ENCODE peak calls at places on chromosomes 4 and X, in eight cellular contexts. W is activated B cell treated with CpG ODN at 0.5 μM for 24 hours, J is DND-41, Z is psoas muscle, F is RWPE2, T is astrocyte, A is hepatocyte, N is HFF-Myc. R is an unnamed sample.

GRCh38 chr4:86306816-86307215 is 53.0 kb downstream of the MAPK10 start:
- DNase-seq in T (peak; percentile 85), A (no peak), Z (no peak), N (peak; percentile 6), J (no peak), W (no peak), F (no peak), R (no peak)

GRCh38 chr4:21802406-21802805 is 146.2 kb downstream of the KCNIP4 start:
- DNase-seq in Z (no peak), W (no peak), J (no peak), T (peak; percentile 76), A (no peak), N (no peak), F (no peak), R (no peak)

GRCh38 chr4:24772061-24772705 is 23.2 kb upstream of the SOD3 start:
- DNase-seq in A (no peak), T (no peak), F (no peak), W (no peak), Z (no peak), N (no peak), J (no peak), R (no peak)

GRCh38 chrX:46226422-46226821 is 318.8 kb downstream of the ZNF674 start:
- DNase-seq in Z (no peak), N (no peak), F (no peak), W (no peak), A (no peak), J (no peak), T (no peak), R (no peak)

GRCh38 chrX:56729152-56729557 is at the start of gene NBDY:
- DNase-seq in F (no peak), N (no peak), J (peak; percentile 63), T (peak; percentile 31), W (peak; percentile 20), Z (peak; percentile 48), A (peak; percentile 57), R (no peak)

GRCh38 chr4:61911313-61911756 is 711.2 kb downstream of the ADGRL3 start:
- DNase-seq in J (no peak), W (no peak), Z (no peak), N (no peak), T (peak; percentile 2), F (no peak), A (no peak), R (no peak)

GRCh38 chr4:138045036-138045435 is 197.1 kb downstream of the SLC7A11 start:
- DNase-seq in Z (no peak), J (no peak), A (no peak), N (no peak), F (no peak), W (no peak), T (no peak), R (no peak)

GRCh38 chrX:101219116-101219839 is at the start of gene DRP2:
- DNase-seq in F (no peak), W (no peak), N (no peak), Z (no peak), T (peak; percentile 52), J (no peak), A (no peak), R (no peak)

GRCh38 chrX:103197721-103198306 is 17.1 kb upstream of the BEX4 start:
- DNase-seq in Z (no peak), W (no peak), A (no peak), T (peak; percentile 40), J (no peak), F (no peak), N (peak; percentile 80), R (no peak)

GRCh38 chrX:40172980-40173661 is 75.4 kb upstream of the BCOR start:
- DNase-seq in A (no peak), Z (no peak), W (no peak), N (no peak), F (no peak), T (no peak), J (no peak), R (no peak)

GRCh38 chr4:112910109-112910736 is 139.2 kb upstream of the ANK2 start:
- DNase-seq in T (peak; percentile 60), W (no peak), N (peak; percentile 38), J (no peak), Z (no peak), A (peak; percentile 21), F (no peak), R (no peak)

GRCh38 chrX:131264665-131265064 is 24.4 kb downstream of the IGSF1 start:
- DNase-seq in W (no peak), N (no peak), T (no peak), F (no peak), Z (no peak), A (no peak), J (no peak), R (no peak)

GRCh38 chrX:69155786-69156520 is 9.3 kb downstream of the PJA1 start:
- DNase-seq in A (no peak), J (no peak), T (no peak), Z (no peak), N (no peak), F (no peak), W (no peak), R (peak; percentile 36)

GRCh38 chr4:53914313-53915016 is 149.9 kb downstream of the CHIC2 start:
- DNase-seq in Z (no peak), T (peak; percentile 79), W (no peak), A (peak; percentile 28), F (peak; percentile 89), N (no peak), J (no peak), R (no peak)

GRCh38 chrX:9378980-9379696 is 85.7 kb upstream of the TBL1X start:
- DNase-seq in J (peak; percentile 23), N (no peak), A (no peak), F (no peak), Z (no peak), T (peak; percentile 24), W (no peak), R (no peak)

GRCh38 chr4:85029453-85029852 is 63.0 kb upstream of the WDFY3 start:
- DNase-seq in N (no peak), W (no peak), F (no peak), T (no peak), A (no peak), Z (no peak), J (no peak), R (no peak)

GRCh38 chr4:145739840-145740239 is 59.9 kb downstream of the C4orf51 start:
- DNase-seq in W (no peak), N (no peak), F (no peak), Z (no peak), J (no peak), T (no peak), A (peak; percentile 48), R (no peak)

GRCh38 chr4:85779165-85779564 is 304.2 kb downstream of the ARHGAP24 start:
- DNase-seq in F (no peak), A (no peak), Z (no peak), N (no peak), W (no peak), T (peak; percentile 41), J (no peak), R (no peak)

DNA sequence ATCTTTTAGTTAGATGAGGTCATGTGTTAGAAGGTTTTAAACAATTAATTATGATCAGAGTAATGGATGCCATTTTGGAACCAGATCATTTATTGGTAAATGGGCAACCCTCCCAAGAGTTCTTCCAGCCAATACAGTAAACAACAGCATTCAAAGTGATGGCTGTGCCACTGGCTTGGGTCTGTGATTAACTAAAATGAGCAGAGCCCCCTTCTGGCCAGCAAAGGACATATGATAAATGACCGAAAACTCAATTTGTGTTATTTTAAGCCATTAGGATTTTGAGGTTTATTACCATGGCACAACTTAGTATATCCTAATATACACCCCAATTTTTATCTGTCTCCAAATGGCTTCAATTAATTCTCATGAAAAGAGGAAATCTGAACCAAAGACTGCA is 90.8 kb upstream of the NPFFR2 start:
- DNase-seq in T (peak; percentile 3), J (no peak), N (no peak), A (peak; percentile 52), F (no peak), Z (no peak), W (no peak), R (no peak)
- TF ChIP-seq CTCF in T (peak; percentile 42), J (peak; percentile 27), N (peak; percentile 13), A (peak; percentile 52), F (peak; percentile 58), Z (no peak), W (no peak), R (peak; percentile 74)

DNA sequence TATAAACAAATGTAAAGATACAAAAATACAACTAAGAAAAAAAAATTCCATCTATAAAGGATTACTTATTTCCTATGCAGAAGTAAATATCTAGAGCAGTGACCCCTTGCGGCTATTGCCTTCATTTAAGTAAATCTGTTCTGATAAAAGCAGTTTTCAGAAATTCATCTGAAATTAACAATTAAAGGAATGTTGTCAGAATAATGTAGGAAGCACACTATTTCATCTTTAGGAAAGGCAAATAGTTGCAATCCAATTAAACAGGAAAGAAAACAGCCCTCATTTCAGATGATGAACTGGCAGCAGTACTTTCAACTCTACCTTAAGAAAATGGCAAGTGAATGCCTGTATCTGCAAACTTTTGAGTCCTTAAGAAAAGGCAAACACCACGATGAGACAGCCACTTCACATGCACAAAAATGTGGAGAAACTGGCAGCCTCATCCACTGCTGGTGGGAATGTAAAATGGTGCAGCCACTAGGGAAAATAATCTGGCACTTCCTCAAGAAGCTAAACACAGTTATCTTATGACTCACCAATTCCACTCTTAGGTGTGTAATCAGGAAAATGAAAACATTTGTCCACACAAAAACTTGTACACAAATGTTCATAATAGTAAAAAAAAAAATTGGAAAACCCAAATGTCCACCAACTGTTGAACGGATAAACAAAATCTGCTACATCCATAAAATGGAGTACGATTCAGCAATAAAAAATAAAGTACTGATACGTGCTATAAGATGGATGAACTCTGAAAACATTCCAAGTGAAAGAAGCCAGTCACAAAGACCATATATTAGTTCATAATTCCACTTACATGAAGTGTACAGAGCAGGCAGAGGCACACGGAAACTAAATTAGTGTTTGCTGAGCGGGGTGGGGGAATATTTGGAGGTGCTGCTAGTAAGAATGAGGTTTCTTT is 2.0 kb upstream of the THAP9 start:
- DNase-seq in F (no peak), T (peak; percentile 92), W (no peak), Z (no peak), J (no peak), A (peak; percentile 61), N (no peak), R (no peak)
- TF ChIP-seq CTCF in F (peak; percentile 88), T (peak; percentile 24), W (no peak), Z (no peak), J (peak; percentile 60), A (peak; percentile 46), N (peak; percentile 23), R (peak; percentile 68)

DNA sequence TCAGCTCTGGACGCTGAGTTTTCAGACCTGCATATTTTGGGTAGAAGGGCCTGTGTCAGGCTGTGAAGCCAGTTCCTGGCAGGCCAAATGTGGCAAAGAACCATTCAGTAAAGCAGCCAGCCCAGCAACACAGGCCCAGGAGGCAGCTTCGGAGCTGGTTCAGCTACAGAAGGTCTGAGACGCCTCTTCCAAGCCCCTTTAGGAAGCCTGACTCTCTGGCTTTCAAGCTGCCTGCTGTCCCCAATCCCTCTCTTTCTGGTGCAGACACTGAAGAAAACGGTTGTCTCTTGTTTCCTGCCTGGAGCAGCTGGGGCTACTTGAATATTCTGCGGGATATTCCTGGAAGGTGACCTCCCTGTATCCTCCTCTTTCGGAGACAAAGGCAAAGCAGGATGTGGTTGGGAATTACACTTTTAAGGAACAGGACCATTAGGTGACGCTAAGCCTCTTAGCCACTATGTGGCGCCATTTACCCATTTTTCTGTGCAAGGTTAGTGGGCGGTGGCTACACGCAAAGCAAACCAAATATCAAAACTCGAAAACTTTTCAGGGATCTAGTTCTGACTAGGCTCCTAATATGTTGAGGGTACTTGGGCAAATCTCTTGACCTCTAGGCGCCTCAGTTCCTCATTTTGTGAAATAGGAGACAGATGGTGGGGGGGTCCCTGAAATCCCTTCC is 47.2 kb upstream of the LAS1L start:
- DNase-seq in N (no peak), W (no peak), J (peak; percentile 69), A (peak; percentile 73), Z (no peak), T (peak; percentile 31), F (no peak), R (no peak)
- TF ChIP-seq CTCF in N (peak; percentile 64), W (no peak), J (peak; percentile 89), A (peak; percentile 72), Z (peak; percentile 76), T (peak; percentile 72), F (peak; percentile 66), R (peak; percentile 79)

GRCh38 chrX:36961590-36961989 is 46.6 kb upstream of the FAM47C start:
- DNase-seq in W (no peak), J (no peak), T (no peak), A (no peak), Z (no peak), F (no peak), N (no peak), R (no peak)
- TF ChIP-seq CTCF in W (no peak), J (no peak), T (no peak), A (peak; percentile 28), Z (no peak), F (peak; percentile 27), N (no peak), R (peak; percentile 46)